ENCODE peak calls at places on chromosomes 7 and 10, in four cellular contexts. D is T-helper 22 cell, H is posterior vena cava, L is IMR-90. E is an unnamed sample.

GRCh38 chr10:51291961-51292360 is 217.7 kb downstream of the PRKG1 start:
- DNase-seq in D (no peak), L (no peak), H (no peak), E (no peak)

GRCh38 chr10:69323622-69324021 is 45.3 kb downstream of the HK1 start:
- DNase-seq in D (no peak), H (no peak), L (no peak), E (no peak)

GRCh38 chr7:155670521-155670920 is 26.1 kb downstream of the RBM33 start:
- DNase-seq in D (no peak), L (no peak), H (no peak), E (no peak)

GRCh38 chr7:107694395-107694794 is 33.8 kb downstream of the SLC26A4 start:
- DNase-seq in H (no peak), D (no peak), L (peak), E (no peak)

GRCh38 chr7:134278502-134279153 is 38.1 kb downstream of the SLC35B4 start:
- DNase-seq in H (no peak), L (no peak), D (no peak), E (no peak)

GRCh38 chr7:124752310-124752709 is 13.3 kb downstream of the GPR37 start:
- DNase-seq in H (no peak), D (no peak), L (peak), E (no peak)

GRCh38 chr10:24813866-24814265 is 90.2 kb upstream of the ARHGAP21 start:
- DNase-seq in L (no peak), H (no peak), D (no peak), E (no peak)

GRCh38 chr7:94710256-94710655 is 54.3 kb upstream of the SGCE start:
- DNase-seq in D (no peak), L (peak), H (no peak), E (no peak)

GRCh38 chr10:128326851-128327250 is 200.6 kb upstream of the MKI67 start:
- DNase-seq in L (no peak), D (no peak), H (no peak), E (no peak)

E was measured in effector CD8-positive, alpha-beta T cell.